ENCODE peak calls at places on chromosomes 7 and 10, in seven cellular contexts. H is fibroblast of mammary gland, G is omental fat pad, L is AG09309, V is left lung, W is A549, I is fibroblast of the aortic adventitia. O is an unnamed sample.
A peak's percentile ranks its signal among the peaks of the same experiment; 100 is the strongest.

GRCh38 chr10:28180654-28181053 is 122.2 kb downstream of the MPP7 start:
- DNase-seq in H (no peak), G (no peak), L (no peak), V (no peak), W (no peak), I (no peak), O (no peak)

GRCh38 chr10:120616311-120616911 is 159.4 kb downstream of the PLPP4 start:
- DNase-seq in H (no peak), G (no peak), L (no peak), V (no peak), W (no peak), I (no peak), O (no peak)

GRCh38 chr10:662686-663465 is 26.6 kb downstream of the DIP2C start:
- DNase-seq in H (no peak), G (no peak), L (no peak), V (no peak), W (no peak), I (no peak), O (no peak)

GRCh38 chr10:132785433-132786278 is at the start of gene NKX6-2:
- DNase-seq in H (peak; percentile 9), G (no peak), L (no peak), V (no peak), W (no peak), I (no peak), O (no peak)

GRCh38 chr7:114104035-114104434 is 185.2 kb upstream of the PPP1R3A start:
- DNase-seq in H (peak; percentile 21), G (no peak), L (no peak), V (no peak), W (no peak), I (peak; percentile 57), O (no peak)

GRCh38 chr10:51301644-51302043 is 227.4 kb downstream of the PRKG1 start:
- DNase-seq in H (peak; percentile 81), G (no peak), L (no peak), V (no peak), W (no peak), I (peak; percentile 51), O (no peak)

GRCh38 chr7:36288501-36288900 is 101.2 kb upstream of the ANLN start:
- DNase-seq in H (no peak), G (no peak), L (no peak), V (no peak), W (no peak), I (no peak), O (no peak)

GRCh38 chr10:9302142-9302746 is 1247.8 kb downstream of the GATA3 start:
- DNase-seq in H (peak; percentile 70), G (no peak), L (peak; percentile 21), V (no peak), W (peak; percentile 16), I (peak; percentile 74), O (no peak)

GRCh38 chr10:124700293-124701037 is 43.7 kb downstream of the FAM53B start:
- DNase-seq in H (no peak), G (no peak), L (no peak), V (no peak), W (no peak), I (no peak), O (no peak)

GRCh38 chr10:96967847-96968246 is 135.7 kb downstream of the LCOR start:
- DNase-seq in H (peak; percentile 4), G (no peak), L (peak; percentile 28), V (no peak), W (no peak), I (no peak), O (no peak)

GRCh38 chr7:64879097-64879730 is 23.9 kb upstream of the ZNF273 start:
- DNase-seq in H (no peak), G (no peak), L (no peak), V (no peak), W (no peak), I (no peak), O (no peak)

GRCh38 chr7:3201937-3202715 is 98.9 kb upstream of the SDK1 start:
- DNase-seq in H (no peak), G (no peak), L (no peak), V (no peak), W (no peak), I (no peak), O (no peak)

GRCh38 chr10:131579251-131580071 is 267.9 kb upstream of the TCERG1L start:
- DNase-seq in H (no peak), G (no peak), L (no peak), V (no peak), W (no peak), I (no peak), O (no peak)

GRCh38 chr10:79129361-79129997 is 60.7 kb downstream of the ZMIZ1 start:
- DNase-seq in H (peak; percentile 56), G (no peak), L (no peak), V (no peak), W (peak; percentile 63), I (no peak), O (peak; percentile 70)

GRCh38 chr10:77715536-77715935 is 77.9 kb upstream of the KCNMA1 start:
- DNase-seq in H (no peak), G (no peak), L (no peak), V (no peak), W (no peak), I (no peak), O (no peak)

GRCh38 chr10:77716943-77717735 is 79.5 kb upstream of the KCNMA1 start:
- DNase-seq in H (peak; percentile 67), G (no peak), L (no peak), V (no peak), W (no peak), I (peak; percentile 37), O (no peak)

GRCh38 chr10:77713506-77714280 is 76.1 kb upstream of the KCNMA1 start:
- DNase-seq in H (peak; percentile 64), G (no peak), L (no peak), V (no peak), W (no peak), I (no peak), O (no peak)

GRCh38 chr10:77712207-77712606 is 74.6 kb upstream of the KCNMA1 start:
- DNase-seq in H (no peak), G (no peak), L (no peak), V (no peak), W (no peak), I (no peak), O (no peak)

DNA sequence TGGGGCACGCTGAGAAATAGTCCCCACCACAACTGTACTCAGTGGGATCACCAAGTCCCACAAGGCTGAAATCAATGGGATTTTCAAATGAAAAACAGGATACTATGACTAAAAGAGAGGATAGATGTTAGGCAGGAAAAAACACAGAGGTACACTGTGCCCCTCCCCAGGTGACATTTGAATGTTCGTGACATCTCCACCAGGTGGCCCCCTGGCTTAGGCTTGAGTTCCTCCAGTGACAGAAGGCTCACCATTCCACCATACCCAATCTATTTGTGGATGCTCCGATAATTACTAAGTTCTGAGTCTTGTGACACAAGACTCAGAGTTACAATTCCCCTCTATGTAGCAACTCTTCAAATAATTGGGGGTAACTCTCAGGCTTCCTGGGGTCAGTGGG is 77.5 kb upstream of the KCNMA1 start:
- DNase-seq in H (no peak), G (no peak), L (no peak), V (no peak), W (peak; percentile 25), I (no peak), O (no peak)
- TF ChIP-seq CTCF in H (no peak), G (no peak), L (peak; percentile 19), V (no peak), W (peak; percentile 29), I (no peak), O (peak; percentile 33)

GRCh38 chr7:143388491-143389101 is 7.5 kb downstream of the ZYX start:
- DNase-seq in H (no peak), G (no peak), L (no peak), V (peak; percentile 23), W (no peak), I (no peak), O (no peak)

GRCh38 chr7:143388051-143388450 is 6.9 kb downstream of the ZYX start:
- DNase-seq in H (no peak), G (no peak), L (no peak), V (no peak), W (no peak), I (no peak), O (no peak)

GRCh38 chr7:143390773-143391114 is 9.6 kb downstream of the ZYX start:
- DNase-seq in H (no peak), G (no peak), L (no peak), V (no peak), W (no peak), I (no peak), O (no peak)

GRCh38 chr7:143390098-143390772 is 9.1 kb downstream of the ZYX start:
- DNase-seq in H (peak; percentile 33), G (no peak), L (no peak), V (no peak), W (no peak), I (no peak), O (no peak)

DNA sequence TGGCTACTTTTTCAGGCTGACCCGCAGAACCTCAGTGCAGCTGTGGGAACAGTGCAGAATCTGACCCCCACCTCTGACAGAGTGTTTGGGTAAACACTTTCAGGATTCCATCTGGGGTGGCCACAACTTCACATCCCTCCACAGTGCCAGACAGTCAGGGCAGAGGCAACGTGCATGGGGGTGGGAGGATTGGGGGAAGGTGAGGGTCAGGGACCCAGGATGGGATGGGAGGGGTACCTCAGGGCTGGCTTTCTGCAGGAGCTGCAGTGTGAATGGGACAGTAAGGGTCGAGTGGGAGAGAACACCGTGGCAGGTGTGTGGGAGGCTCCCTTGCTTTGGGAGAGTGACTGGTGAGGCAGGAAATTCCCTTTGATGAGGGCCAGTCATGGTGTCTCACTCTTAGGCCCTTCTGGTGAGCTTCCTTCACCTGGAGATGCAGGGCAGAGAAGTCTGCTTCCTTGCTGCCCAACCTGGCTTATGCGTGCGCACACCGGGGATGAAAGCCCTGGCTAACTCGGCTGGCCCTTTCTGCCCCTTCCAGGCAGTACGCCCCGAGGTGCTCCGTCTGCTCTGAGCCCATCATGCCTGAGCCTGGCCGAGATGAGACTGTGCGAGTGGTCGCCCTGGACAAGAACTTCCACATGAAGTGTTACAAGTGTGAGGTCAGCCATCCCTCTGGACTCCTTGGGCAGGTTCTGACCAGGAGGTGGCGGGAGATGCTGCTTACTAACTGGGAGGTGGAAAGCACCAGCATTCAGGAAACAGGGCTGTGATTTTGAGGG is 8.4 kb downstream of the ZYX start:
- DNase-seq in H (peak; percentile 45), G (peak; percentile 21), L (no peak), V (no peak), W (no peak), I (no peak), O (no peak)
- TF ChIP-seq CTCF in H (peak; percentile 8), G (no peak), L (peak; percentile 9), V (no peak), W (no peak), I (peak; percentile 21), O (no peak)

GRCh38 chr10:48363617-48364355 is 57.3 kb downstream of the MAPK8 start:
- DNase-seq in H (peak; percentile 82), G (no peak), L (peak; percentile 39), V (no peak), W (peak; percentile 28), I (peak; percentile 88), O (peak; percentile 5)
- TF ChIP-seq CTCF in H (peak; percentile 81), G (no peak), L (peak; percentile 72), V (peak; percentile 63), W (peak; percentile 95), I (peak; percentile 72), O (peak; percentile 81)

GRCh38 chr7:23523486-23524075 is 8.2 kb downstream of the TRA2A start:
- DNase-seq in H (no peak), G (no peak), L (no peak), V (no peak), W (no peak), I (no peak), O (no peak)

GRCh38 chr7:23524473-23524872 is 7.3 kb downstream of the TRA2A start:
- DNase-seq in H (no peak), G (no peak), L (no peak), V (no peak), W (no peak), I (no peak), O (no peak)

GRCh38 chr7:23514755-23515154 is 17.0 kb downstream of the TRA2A start:
- DNase-seq in H (no peak), G (no peak), L (no peak), V (no peak), W (no peak), I (no peak), O (no peak)

GRCh38 chr7:23520582-23520981 is 11.2 kb downstream of the TRA2A start:
- DNase-seq in H (no peak), G (no peak), L (no peak), V (no peak), W (no peak), I (no peak), O (no peak)
- TF ChIP-seq CTCF in H (no peak), G (no peak), L (no peak), V (no peak), W (peak; percentile 40), I (peak; percentile 4), O (peak; percentile 39)